ENCODE peak calls at places on chromosomes 1 and 21, in five cellular contexts. X is A673, I is transverse colon, P is ascending aorta, H is GM23248. W is an unnamed sample.

GRCh38 chr21:15000076-15000475 is 64.7 kb downstream of the NRIP1 start:
- DNase-seq in P (no peak), X (no peak), I (no peak), H (peak; percentile 55), W (no peak)

GRCh38 chr1:201681375-201681774 is 142.4 kb downstream of the NAV1 start:
- DNase-seq in H (no peak), P (no peak), X (no peak), I (no peak), W (no peak)

GRCh38 chr1:40029608-40030007 is 10.9 kb upstream of the CAP1 start:
- DNase-seq in X (no peak), H (no peak), P (no peak), I (peak; percentile 24), W (no peak)

GRCh38 chr1:23643668-23644554 is 47.7 kb upstream of the RPL11 start:
- DNase-seq in X (no peak), I (no peak), H (no peak), P (no peak), W (peak; percentile 67)

GRCh38 chr1:31376374-31377134 is 3.7 kb upstream of the FABP3 start:
- DNase-seq in H (peak; percentile 97), P (no peak), I (no peak), X (peak; percentile 76), W (peak; percentile 96)

GRCh38 chr1:220595179-220595578 is 67.2 kb downstream of the MARK1 start:
- DNase-seq in P (no peak), I (no peak), H (no peak), X (no peak), W (no peak)

GRCh38 chr1:233598891-233599541 is 14.9 kb upstream of the KCNK1 start:
- DNase-seq in H (peak; percentile 39), X (no peak), P (no peak), I (no peak), W (no peak)

GRCh38 chr21:31220567-31220966 is 123.5 kb downstream of the TIAM1 start:
- DNase-seq in X (no peak), H (peak; percentile 90), P (no peak), I (no peak), W (no peak)

GRCh38 chr1:1371741-1372711 is 3.0 kb downstream of the AURKAIP1 start:
- DNase-seq in P (no peak), X (peak; percentile 63), I (peak; percentile 78), H (peak; percentile 64), W (peak; percentile 95)

GRCh38 chr1:197519741-197520334 is 251.8 kb downstream of the CRB1 start:
- DNase-seq in I (no peak), P (no peak), H (peak; percentile 53), X (peak; percentile 38), W (no peak)

GRCh38 chr1:117622726-117623125 is 16.9 kb downstream of the TENT5C start:
- DNase-seq in X (no peak), I (no peak), P (no peak), H (no peak), W (no peak)

GRCh38 chr1:12376236-12377064 is 146.6 kb downstream of the VPS13D start:
- DNase-seq in X (no peak), I (no peak), H (no peak), P (no peak), W (no peak)

GRCh38 chr1:59977075-59977410 is 50.5 kb upstream of the CYP2J2 start:
- DNase-seq in I (no peak), X (no peak), P (no peak), H (no peak), W (no peak)

GRCh38 chr1:18302788-18303413 is 177.8 kb upstream of the KLHDC7A start:
- DNase-seq in X (peak; percentile 46), P (no peak), H (no peak), I (no peak), W (peak; percentile 19)

GRCh38 chr1:151060241-151061011 is at the start of gene MLLT11:
- DNase-seq in P (no peak), X (peak; percentile 96), H (peak; percentile 72), I (peak; percentile 35), W (peak; percentile 84)

GRCh38 chr1:116764466-116764896 is 10.3 kb downstream of the CD2 start:
- DNase-seq in P (no peak), X (no peak), H (no peak), I (no peak), W (no peak)

GRCh38 chr1:23799255-23799569 is 1.3 kb downstream of the GALE start:
- DNase-seq in P (no peak), H (no peak), I (no peak), X (no peak), W (no peak)

GRCh38 chr1:201925301-201925567 is 21.1 kb downstream of the LMOD1 start:
- DNase-seq in H (no peak), I (no peak), X (no peak), P (no peak), W (no peak)

GRCh38 chr1:111690306-111690617 is 48.9 kb downstream of the INKA2 start:
- DNase-seq in H (peak; percentile 89), X (peak; percentile 92), P (no peak), I (peak; percentile 24), W (peak; percentile 76)

GRCh38 chr21:40660461-40660860 is 186.5 kb downstream of the DSCAM start:
- DNase-seq in H (no peak), X (no peak), I (no peak), P (no peak), W (no peak)

GRCh38 chr21:41166947-41167346 is 1.0 kb upstream of the BACE2 start:
- DNase-seq in X (no peak), I (no peak), P (no peak), H (peak; percentile 44), W (no peak)

GRCh38 chr1:85617582-85618237 is 37.1 kb downstream of the CCN1 start:
- DNase-seq in P (no peak), H (peak; percentile 85), I (no peak), X (no peak), W (no peak)

GRCh38 chr1:240455228-240455821 is 156.6 kb downstream of the GREM2 start:
- DNase-seq in H (peak; percentile 44), I (no peak), P (no peak), X (peak; percentile 8), W (peak; percentile 23)

GRCh38 chr1:27152829-27153548 is 1.9 kb downstream of the SLC9A1 start:
- DNase-seq in H (peak; percentile 30), X (no peak), I (no peak), P (no peak), W (no peak)

GRCh38 chr1:235049217-235049616 is 79.4 kb downstream of the TOMM20 start:
- DNase-seq in X (no peak), H (no peak), I (no peak), P (no peak), W (no peak)
- H3K4me1 ChIP-seq in X (no peaks in the 10 kb centered on the region), H (peaks cover 32% of the 10 kb centered on the region), I (peaks cover 14% of the 10 kb centered on the region), P (peaks cover 46% of the 10 kb centered on the region), W (peaks cover 31% of the 10 kb centered on the region)

GRCh38 chr1:164772635-164773034 is 213.7 kb downstream of the PBX1 start:
- DNase-seq in X (no peak), I (peak; percentile 65), H (peak; percentile 98), P (peak; percentile 46), W (peak; percentile 55)

GRCh38 chr1:164777518-164777917 is 218.5 kb downstream of the PBX1 start:
- DNase-seq in I (no peak), H (no peak), X (no peak), P (no peak), W (no peak)

GRCh38 chr1:164773146-164773545 is 214.2 kb downstream of the PBX1 start:
- DNase-seq in P (no peak), I (no peak), X (no peak), H (no peak), W (no peak)

GRCh38 chr1:164774413-164774812 is 215.4 kb downstream of the PBX1 start:
- DNase-seq in X (no peak), P (no peak), I (no peak), H (peak; percentile 42), W (peak; percentile 23)

DNA sequence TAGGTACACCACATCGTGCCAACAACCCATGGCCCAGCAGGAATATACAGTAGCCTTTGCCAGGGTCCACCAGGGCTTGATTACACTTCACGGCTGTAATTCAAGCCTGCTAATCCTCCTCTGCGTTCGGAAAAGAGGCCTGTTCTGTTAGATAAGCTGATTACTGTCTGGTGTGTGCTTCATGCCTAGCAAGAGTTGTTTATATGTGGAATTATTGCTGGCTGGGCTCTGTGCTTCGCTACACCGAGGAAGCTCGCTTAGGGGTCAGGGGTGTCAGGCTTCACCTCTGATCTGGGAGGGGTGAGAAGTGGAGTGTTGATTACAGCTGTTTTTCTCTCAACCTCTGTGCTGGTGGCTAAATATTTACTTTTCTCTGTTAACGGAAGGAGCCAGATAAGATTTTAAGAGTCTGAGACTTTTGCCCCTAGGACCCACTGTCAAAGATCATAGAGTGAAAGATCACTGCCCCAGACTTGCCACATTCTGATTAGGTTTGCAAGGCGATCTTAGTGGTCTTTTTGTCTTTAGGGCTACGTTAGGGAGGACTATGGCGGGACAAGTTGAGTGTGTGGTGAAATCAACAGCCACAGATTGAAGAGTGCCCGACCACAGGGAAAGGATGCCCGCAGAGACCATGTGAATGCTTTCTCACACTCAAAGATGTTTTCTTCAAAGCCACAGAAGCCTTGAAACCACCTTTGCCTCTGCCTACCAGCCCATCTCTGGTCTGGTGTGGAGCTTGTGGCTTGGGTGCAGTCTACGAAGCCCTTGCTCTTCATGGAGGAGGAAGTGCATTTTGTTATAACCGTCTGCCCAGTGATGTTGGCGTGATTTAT is 216.1 kb downstream of the PBX1 start:
- DNase-seq in X (peak; percentile 52), H (no peak), P (no peak), I (peak; percentile 41), W (peak; percentile 55)
- H3K4me1 ChIP-seq in X (peaks cover 20% of the 10 kb centered on the region), H (peaks cover 48% of the 10 kb centered on the region), P (peaks cover 32% of the 10 kb centered on the region), I (peaks cover 36% of the 10 kb centered on the region), W (peaks cover 38% of the 10 kb centered on the region)

GRCh38 chr1:203328714-203329122 is 22.2 kb downstream of the FMOD start:
- DNase-seq in H (no peak), P (no peak), X (peak; percentile 28), I (peak; percentile 74), W (peak; percentile 57)
- H3K4me1 ChIP-seq in H (no peaks in the 10 kb centered on the region), P (peaks cover 22% of the 10 kb centered on the region), X (peaks cover 31% of the 10 kb centered on the region), I (peaks cover 51% of the 10 kb centered on the region), W (peaks cover 36% of the 10 kb centered on the region)

GRCh38 chr21:44285102-44285501 is 574 bp upstream of the AIRE start:
- DNase-seq in X (no peak), I (no peak), P (no peak), H (no peak), W (no peak)

GRCh38 chr21:44285547-44285992 is at the start of gene AIRE:
- DNase-seq in I (no peak), P (no peak), H (peak; percentile 67), X (no peak), W (no peak)

GRCh38 chr21:44283953-44284352 is 1.7 kb upstream of the AIRE start:
- DNase-seq in P (no peak), X (no peak), H (no peak), I (no peak), W (no peak)

GRCh38 chr21:44286716-44287632 is 1.3 kb downstream of the AIRE start:
- DNase-seq in P (no peak), I (no peak), H (no peak), X (no peak), W (no peak)

DNA sequence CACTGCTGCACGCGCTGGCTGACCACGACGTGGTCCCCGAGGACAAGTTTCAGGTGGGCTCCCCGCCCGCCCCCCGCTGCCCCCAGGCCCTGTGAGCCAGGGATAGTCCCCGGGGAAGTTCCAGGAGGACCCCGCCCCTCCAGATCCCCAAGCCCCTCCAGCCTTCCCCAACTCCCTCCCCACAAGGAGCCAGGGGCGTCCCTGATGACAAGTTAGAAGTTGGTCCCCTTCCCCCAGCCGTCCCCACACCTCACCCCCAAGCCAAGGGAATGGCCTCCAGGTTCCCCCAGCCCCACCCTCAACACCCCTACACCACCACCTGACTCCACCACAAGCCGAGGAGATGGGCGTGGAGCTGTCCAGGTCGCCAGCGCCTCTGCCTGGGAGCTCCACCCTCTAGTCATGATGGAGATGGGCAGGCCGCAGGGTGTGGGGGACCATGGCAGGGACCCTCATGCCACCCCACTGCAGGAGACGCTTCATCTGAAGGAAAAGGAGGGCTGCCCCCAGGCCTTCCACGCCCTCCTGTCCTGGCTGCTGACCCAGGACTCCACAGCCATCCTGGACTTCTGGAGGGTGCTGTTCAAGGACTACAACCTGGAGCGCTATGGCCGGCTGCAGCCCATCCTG is 525 bp downstream of the AIRE start:
- DNase-seq in H (no peak), X (no peak), P (no peak), I (no peak), W (no peak)
- H3K4me1 ChIP-seq in H (no peaks in the 10 kb centered on the region), X (no peaks in the 10 kb centered on the region), P (no peaks in the 10 kb centered on the region), I (no peaks in the 10 kb centered on the region), W (peaks cover 18% of the 10 kb centered on the region)

W was measured in SJCRH30.